ENCODE peak calls at places on chromosome 3, in four cellular contexts. Q is sigmoid colon, T is ovary, G is WERI-Rb-1. L is an unnamed sample.

GRCh38 chr3:98884675-98885371 is 16.7 kb downstream of the DCBLD2 start:
- DNase-seq in G (no peak), T (no peak), Q (no peak), L (no peak)

GRCh38 chr3:5344707-5345106 is 157.2 kb downstream of the EDEM1 start:
- DNase-seq in G (no peak), T (no peak), Q (no peak), L (no peak)

GRCh38 chr3:42843730-42844713 is 31.7 kb downstream of the CYP8B1 start:
- DNase-seq in G (no peak), T (no peak), Q (peak), L (no peak)

GRCh38 chr3:157793745-157794144 is 290.5 kb upstream of the VEPH1 start:
- DNase-seq in G (no peak), Q (no peak), T (no peak), L (no peak)

GRCh38 chr3:84265768-84266167 is 693.0 kb upstream of the CADM2 start:
- DNase-seq in G (no peak), Q (no peak), T (no peak), L (no peak)

GRCh38 chr3:172903642-172904041 is 153.1 kb downstream of the ECT2 start:
- DNase-seq in G (no peak), T (no peak), Q (no peak), L (no peak)

GRCh38 chr3:46661776-46662766 is 31.4 kb downstream of the ALS2CL start:
- DNase-seq in T (no peak), G (no peak), Q (peak), L (no peak)

GRCh38 chr3:3227670-3228069 is 48.2 kb upstream of the CRBN start:
- DNase-seq in T (no peak), G (no peak), Q (no peak), L (no peak)

GRCh38 chr3:149455366-149455765 is 19.1 kb upstream of the TM4SF4 start:
- DNase-seq in G (no peak), Q (no peak), T (no peak), L (no peak)

GRCh38 chr3:140238646-140239314 is 303.8 kb downstream of the CLSTN2 start:
- DNase-seq in T (no peak), G (no peak), Q (no peak), L (no peak)

GRCh38 chr3:193974147-193974546 is 161.8 kb upstream of the HES1 start:
- DNase-seq in Q (no peak), G (no peak), T (no peak), L (no peak)

GRCh38 chr3:29280675-29281264 is at the start of gene RBMS3:
- DNase-seq in G (peak), Q (peak), T (peak), L (peak)

GRCh38 chr3:121649645-121650044 is 11.1 kb downstream of the HCLS1 start:
- DNase-seq in Q (no peak), G (no peak), T (no peak), L (no peak)

GRCh38 chr3:46561951-46562350 is 4.2 kb downstream of the LRRC2 start:
- DNase-seq in Q (no peak), T (no peak), G (no peak), L (peak)

GRCh38 chr3:35744419-35744818 is 105.1 kb downstream of the ARPP21 start:
- DNase-seq in G (no peak), Q (no peak), T (no peak), L (no peak)

GRCh38 chr3:170046269-170047132 is 8.7 kb downstream of the GPR160 start:
- DNase-seq in G (no peak), T (no peak), Q (no peak), L (no peak)

GRCh38 chr3:179045719-179046402 is 25.7 kb downstream of the ZMAT3 start:
- DNase-seq in T (no peak), Q (no peak), G (no peak), L (peak)

DNA sequence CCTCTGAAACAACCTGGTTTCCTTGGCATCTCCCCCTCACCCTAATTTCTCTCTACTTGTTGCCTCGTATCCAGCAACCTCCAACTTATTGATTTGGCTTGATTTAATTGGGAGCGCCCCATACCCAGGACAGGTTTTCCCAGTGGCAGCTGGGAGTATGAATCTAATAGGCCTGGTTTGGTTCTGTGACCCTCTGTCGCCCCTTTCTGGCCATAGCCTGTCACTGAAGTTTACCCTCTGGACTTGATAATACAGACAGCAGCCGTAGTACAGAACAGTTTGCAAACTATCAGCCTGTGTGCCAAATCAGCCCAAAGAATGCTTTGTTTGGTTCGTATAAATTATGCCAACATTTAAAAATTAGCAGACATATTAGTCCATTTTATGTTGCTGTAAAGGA is 525.1 kb upstream of the GOLIM4 start:
- DNase-seq in G (peak), Q (no peak), T (no peak), L (peak)
- TF ChIP-seq CTCF in G (peak), Q (no peak), T (no peak), L (peak)

GRCh38 chr3:66113542-66113941 is 74.8 kb upstream of the MAGI1 start:
- DNase-seq in G (no peak), T (no peak), Q (no peak), L (no peak)

GRCh38 chr3:66106788-66107187 is 68.1 kb upstream of the MAGI1 start:
- DNase-seq in G (no peak), T (no peak), Q (no peak), L (peak)

GRCh38 chr3:66110840-66111239 is 72.1 kb upstream of the MAGI1 start:
- DNase-seq in G (no peak), Q (no peak), T (peak), L (no peak)

GRCh38 chr3:66104535-66104934 is 65.8 kb upstream of the MAGI1 start:
- DNase-seq in Q (no peak), G (no peak), T (no peak), L (no peak)

GRCh38 chr3:66107855-66108254 is 69.1 kb upstream of the MAGI1 start:
- DNase-seq in Q (no peak), G (no peak), T (no peak), L (no peak)
- TF ChIP-seq CTCF in Q (no peak), G (no peak), T (no peak), L (no peak)

GRCh38 chr3:56919797-56920195 is 118.0 kb upstream of the ARHGEF3 start:
- DNase-seq in Q (no peak), T (no peak), G (no peak), L (no peak)

GRCh38 chr3:56917337-56917697 is 115.6 kb upstream of the ARHGEF3 start:
- DNase-seq in G (no peak), T (no peak), Q (no peak), L (no peak)

GRCh38 chr3:56916697-56917336 is 115.1 kb upstream of the ARHGEF3 start:
- DNase-seq in T (no peak), G (no peak), Q (no peak), L (peak)

GRCh38 chr3:56917740-56918568 is 116.2 kb upstream of the ARHGEF3 start:
- DNase-seq in G (no peak), T (no peak), Q (no peak), L (peak)

GRCh38 chr3:56919137-56919796 is 117.5 kb upstream of the ARHGEF3 start:
- DNase-seq in T (no peak), G (no peak), Q (no peak), L (no peak)
- TF ChIP-seq CTCF in T (no peak), G (no peak), Q (no peak), L (no peak)

DNA sequence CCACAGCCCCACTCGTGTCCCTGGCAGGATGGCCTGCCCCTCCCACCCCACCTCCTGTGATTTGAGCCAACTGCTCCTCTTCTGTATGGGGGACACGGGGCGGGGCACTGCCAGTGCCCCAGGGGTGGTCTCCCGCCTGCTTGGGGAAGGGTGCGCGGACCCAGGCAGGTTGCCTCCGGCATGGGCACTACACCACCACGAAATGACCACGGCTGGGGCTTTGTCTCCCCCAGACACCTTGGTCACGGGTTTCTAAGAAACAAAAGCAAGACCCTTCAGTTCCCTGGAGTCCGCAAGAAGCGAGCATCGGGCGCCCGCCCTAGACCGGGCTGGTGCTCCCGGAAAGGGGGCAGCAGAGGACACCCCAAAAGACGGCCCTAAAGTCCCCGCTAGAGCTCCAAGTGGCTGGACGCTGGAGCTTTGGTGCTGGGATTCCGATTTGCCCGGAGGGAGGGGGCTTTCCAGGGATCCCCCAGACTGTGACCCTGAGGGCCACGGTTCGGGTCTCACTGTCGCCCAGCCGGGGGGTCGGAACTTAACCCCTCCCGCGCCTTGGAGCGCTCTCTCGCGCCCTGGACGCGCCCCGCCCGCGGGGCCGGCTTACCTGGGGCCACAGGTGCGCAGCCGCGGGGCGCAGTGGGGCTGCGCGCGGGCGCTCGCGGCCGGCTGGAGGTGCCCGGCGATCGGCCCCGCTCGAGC is 219.5 kb upstream of the PRICKLE2 start:
- DNase-seq in T (peak), G (no peak), Q (no peak), L (no peak)
- TF ChIP-seq CTCF in T (no peak), G (no peak), Q (no peak), L (no peak)

GRCh38 chr3:198080521-198081384 is 120.7 kb downstream of the LMLN start:
- DNase-seq in Q (peak), G (peak), T (peak), L (peak)

GRCh38 chr3:198081421-198081844 is 121.4 kb downstream of the LMLN start:
- DNase-seq in Q (peak), G (no peak), T (no peak), L (no peak)

GRCh38 chr3:198076722-198077308 is 116.8 kb downstream of the LMLN start:
- DNase-seq in T (no peak), Q (no peak), G (no peak), L (no peak)

GRCh38 chr3:198079771-198080520 is 119.9 kb downstream of the LMLN start:
- DNase-seq in T (no peak), G (peak), Q (no peak), L (no peak)
- TF ChIP-seq CTCF in T (no peak), G (no peak), Q (no peak), L (no peak)

DNA sequence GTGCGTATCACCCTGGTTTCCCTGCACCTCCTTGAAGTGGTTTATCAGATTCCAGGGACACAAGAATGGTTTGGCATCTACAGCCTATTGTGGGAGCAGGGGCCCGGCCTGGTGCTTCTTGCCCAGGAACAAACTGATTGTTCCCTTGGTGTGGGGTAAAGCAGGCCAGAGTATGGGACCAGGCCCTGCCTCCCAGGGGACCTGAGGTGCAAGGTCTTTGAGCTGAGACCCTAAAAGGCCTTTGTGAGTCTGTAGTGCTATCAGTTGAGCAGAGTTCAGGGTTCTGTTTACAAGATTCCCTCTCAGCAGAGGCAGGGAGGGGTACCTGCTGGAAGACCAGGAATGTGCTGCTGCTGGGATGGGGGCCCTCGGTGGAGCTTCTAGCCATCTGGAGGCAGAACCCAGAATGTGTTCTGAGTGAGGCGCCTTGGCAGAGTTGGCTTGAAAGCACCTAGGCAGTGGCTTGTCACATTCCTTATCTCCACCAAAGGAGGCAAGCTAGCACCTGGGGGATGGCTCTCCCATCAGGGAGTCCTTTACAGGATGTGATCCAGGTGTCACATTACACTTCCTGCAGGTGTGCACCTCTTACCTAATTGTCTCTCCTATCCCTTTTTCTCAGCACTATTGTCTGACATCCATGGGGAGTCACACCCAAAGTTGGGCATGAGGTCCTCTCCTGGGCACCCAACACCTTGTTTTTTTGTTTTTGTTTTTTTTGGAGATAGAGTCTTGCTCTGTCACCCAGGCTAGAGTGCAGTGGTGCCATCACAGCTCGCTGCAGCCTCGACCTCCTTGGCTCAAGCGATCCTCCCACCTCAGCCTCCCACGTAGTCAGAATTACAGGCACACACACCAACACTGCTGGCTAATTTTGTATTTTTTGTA is 13.1 kb downstream of the FLNB start:
- DNase-seq in T (no peak), G (no peak), Q (no peak), L (no peak)
- TF ChIP-seq CTCF in T (no peak), G (no peak), Q (no peak), L (no peak)

GRCh38 chr3:9404680-9405079 is 7.3 kb downstream of the SETD5 start:
- DNase-seq in G (no peak), Q (no peak), T (no peak), L (no peak)
- TF ChIP-seq CTCF in G (peak), Q (no peak), T (no peak), L (no peak)

DNA sequence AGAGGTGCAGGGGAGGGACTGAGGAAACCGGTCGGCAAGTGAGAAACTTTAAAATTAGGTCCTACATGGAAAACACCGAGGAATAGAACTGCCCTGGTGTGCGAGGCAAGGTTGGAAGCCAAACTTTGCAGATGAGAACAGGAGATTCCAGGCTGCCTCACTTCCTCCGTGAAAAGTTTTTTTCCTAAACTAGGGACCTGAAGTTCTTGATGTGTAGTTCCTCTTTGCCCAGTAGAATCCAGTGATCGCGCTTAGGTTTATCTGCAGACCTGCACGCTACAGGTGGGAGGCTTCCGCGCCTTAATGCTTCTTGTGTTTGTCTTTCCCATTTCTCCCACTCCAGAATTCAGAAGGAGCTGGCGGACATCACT is 5.3 kb downstream of the UBE2E1 start:
- DNase-seq in Q (no peak), G (peak), T (no peak), L (peak)
- TF ChIP-seq CTCF in Q (no peak), G (no peak), T (no peak), L (no peak)

DNA sequence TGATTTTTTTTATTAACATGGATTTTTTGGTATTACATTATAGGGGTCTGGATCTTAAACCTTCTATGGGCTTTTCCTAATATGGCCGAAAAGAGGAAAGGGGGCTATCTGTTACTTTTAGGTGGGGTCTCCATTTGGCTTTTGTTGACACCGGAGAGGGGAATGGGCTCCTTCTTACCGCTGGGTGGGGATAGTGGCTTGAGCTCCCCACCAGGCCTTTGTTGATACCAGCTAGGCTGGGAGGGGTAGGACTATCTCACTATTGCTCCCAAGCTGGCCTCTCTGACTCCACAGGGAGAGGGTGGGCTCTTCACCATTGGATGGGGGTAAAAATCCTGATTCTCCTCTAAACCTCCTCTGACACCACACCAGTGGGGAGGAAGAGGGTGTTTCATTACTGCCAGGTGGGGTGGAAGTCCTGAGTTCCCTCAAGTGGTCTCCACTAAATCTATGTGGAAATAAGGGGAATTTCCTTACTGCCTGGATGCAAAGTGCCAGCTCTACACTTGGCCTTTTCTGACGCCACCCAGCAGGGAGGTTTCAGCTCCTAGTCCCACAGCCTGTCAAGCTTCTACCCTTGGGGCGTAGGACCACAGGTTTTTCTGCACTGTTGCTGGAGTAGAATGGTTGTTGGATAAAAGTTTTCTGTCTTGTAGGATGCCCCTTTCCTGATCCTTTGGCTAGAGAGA is 572.3 kb downstream of the MAGI1 start:
- DNase-seq in T (no peak), G (no peak), Q (no peak), L (no peak)
- TF ChIP-seq CTCF in T (no peak), G (no peak), Q (no peak), L (no peak)

DNA sequence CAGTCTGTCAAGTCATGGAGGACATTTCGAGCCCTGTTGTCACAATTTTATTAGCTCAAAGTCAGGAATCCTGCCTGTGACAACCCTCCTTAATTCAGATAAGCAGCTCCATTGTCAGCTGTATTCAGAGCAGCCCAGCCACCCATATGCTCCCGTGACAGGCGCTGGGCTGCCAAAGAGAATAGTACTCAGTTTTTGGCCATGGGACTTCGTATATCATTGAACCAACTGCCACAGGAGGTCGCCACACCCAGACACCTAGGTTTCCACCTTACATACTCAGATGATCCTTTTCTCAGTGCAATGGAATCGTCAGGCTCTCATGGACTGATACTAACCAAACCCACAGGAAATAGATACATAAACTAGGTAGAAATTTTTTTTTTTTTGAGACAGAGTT is 100.2 kb downstream of the C3orf70 start:
- DNase-seq in Q (no peak), G (no peak), T (no peak), L (no peak)
- TF ChIP-seq CTCF in Q (no peak), G (no peak), T (no peak), L (no peak)